ENCODE peak calls at places on chromosomes 12 and 14, in six cellular contexts. One of them, this sample, is unnamed.

GRCh38 chr14:55802986-55803431 is 223.0 kb downstream of the KTN1 start:
- DNase-seq in CD4-positive, CD25-positive, alpha-beta regulatory T cell: no peak
- DNase-seq in NCI-H345: no peak
- DNase-seq in cerebellum: no peak
- DNase-seq in stimulated activated CD4-positive, alpha-beta T cell treated with anti-CD3 and anti-CD28 coated beads, TNF-alpha, amount 100 ng/mL, for 4 hours: no peak
- DNase-seq in T-cell: no peak
- DNase-seq in this sample: no peak

GRCh38 chr12:106291342-106291741 is 11.2 kb upstream of the TCP11L2 start:
- DNase-seq in CD4-positive, CD25-positive, alpha-beta regulatory T cell: no peak
- DNase-seq in NCI-H345: no peak
- DNase-seq in cerebellum: no peak
- DNase-seq in stimulated activated CD4-positive, alpha-beta T cell treated with anti-CD3 and anti-CD28 coated beads, TNF-alpha, amount 100 ng/mL, for 4 hours: no peak
- DNase-seq in T-cell: no peak
- DNase-seq in this sample: no peak

GRCh38 chr12:138898-139534 is 72.4 kb downstream of the IQSEC3 start:
- DNase-seq in CD4-positive, CD25-positive, alpha-beta regulatory T cell: no peak
- DNase-seq in NCI-H345: no peak
- DNase-seq in cerebellum: no peak
- DNase-seq in stimulated activated CD4-positive, alpha-beta T cell treated with anti-CD3 and anti-CD28 coated beads, TNF-alpha, amount 100 ng/mL, for 4 hours: no peak
- DNase-seq in T-cell: no peak
- DNase-seq in this sample: no peak

GRCh38 chr12:5200276-5201087 is 156.8 kb downstream of the KCNA5 start:
- DNase-seq in CD4-positive, CD25-positive, alpha-beta regulatory T cell: no peak
- DNase-seq in NCI-H345: peak
- DNase-seq in cerebellum: peak
- DNase-seq in stimulated activated CD4-positive, alpha-beta T cell treated with anti-CD3 and anti-CD28 coated beads, TNF-alpha, amount 100 ng/mL, for 4 hours: no peak
- DNase-seq in T-cell: no peak
- DNase-seq in this sample: peak

GRCh38 chr12:77973579-77973978 is 142.9 kb downstream of the NAV3 start:
- DNase-seq in CD4-positive, CD25-positive, alpha-beta regulatory T cell: no peak
- DNase-seq in NCI-H345: no peak
- DNase-seq in cerebellum: no peak
- DNase-seq in stimulated activated CD4-positive, alpha-beta T cell treated with anti-CD3 and anti-CD28 coated beads, TNF-alpha, amount 100 ng/mL, for 4 hours: no peak
- DNase-seq in T-cell: no peak
- DNase-seq in this sample: no peak

GRCh38 chr12:109827566-109828550 is 5.3 kb downstream of the TRPV4 start:
- DNase-seq in CD4-positive, CD25-positive, alpha-beta regulatory T cell: no peak
- DNase-seq in NCI-H345: no peak
- DNase-seq in cerebellum: no peak
- DNase-seq in stimulated activated CD4-positive, alpha-beta T cell treated with anti-CD3 and anti-CD28 coated beads, TNF-alpha, amount 100 ng/mL, for 4 hours: no peak
- DNase-seq in T-cell: no peak
- DNase-seq in this sample: no peak

GRCh38 chr12:121295746-121296617 is 527 bp downstream of the CAMKK2 start:
- DNase-seq in CD4-positive, CD25-positive, alpha-beta regulatory T cell: no peak
- DNase-seq in NCI-H345: no peak
- DNase-seq in cerebellum: no peak
- DNase-seq in stimulated activated CD4-positive, alpha-beta T cell treated with anti-CD3 and anti-CD28 coated beads, TNF-alpha, amount 100 ng/mL, for 4 hours: no peak
- DNase-seq in T-cell: no peak
- DNase-seq in this sample: peak

GRCh38 chr12:98741615-98742265 is 96.7 kb downstream of the APAF1 start:
- DNase-seq in CD4-positive, CD25-positive, alpha-beta regulatory T cell: no peak
- DNase-seq in NCI-H345: peak
- DNase-seq in cerebellum: no peak
- DNase-seq in stimulated activated CD4-positive, alpha-beta T cell treated with anti-CD3 and anti-CD28 coated beads, TNF-alpha, amount 100 ng/mL, for 4 hours: no peak
- DNase-seq in T-cell: no peak
- DNase-seq in this sample: peak

GRCh38 chr12:89493650-89494302 is 30.8 kb downstream of the GALNT4 start:
- DNase-seq in CD4-positive, CD25-positive, alpha-beta regulatory T cell: no peak
- DNase-seq in NCI-H345: no peak
- DNase-seq in cerebellum: no peak
- DNase-seq in stimulated activated CD4-positive, alpha-beta T cell treated with anti-CD3 and anti-CD28 coated beads, TNF-alpha, amount 100 ng/mL, for 4 hours: no peak
- DNase-seq in T-cell: no peak
- DNase-seq in this sample: no peak

GRCh38 chr12:127570387-127570786 is 696.6 kb upstream of the TMEM132C start:
- DNase-seq in CD4-positive, CD25-positive, alpha-beta regulatory T cell: no peak
- DNase-seq in NCI-H345: no peak
- DNase-seq in cerebellum: no peak
- DNase-seq in stimulated activated CD4-positive, alpha-beta T cell treated with anti-CD3 and anti-CD28 coated beads, TNF-alpha, amount 100 ng/mL, for 4 hours: no peak
- DNase-seq in T-cell: no peak
- DNase-seq in this sample: no peak

GRCh38 chr12:1915082-1915968 is 3.1 kb downstream of the CACNA2D4 start:
- DNase-seq in CD4-positive, CD25-positive, alpha-beta regulatory T cell: peak
- DNase-seq in NCI-H345: no peak
- DNase-seq in cerebellum: no peak
- DNase-seq in stimulated activated CD4-positive, alpha-beta T cell treated with anti-CD3 and anti-CD28 coated beads, TNF-alpha, amount 100 ng/mL, for 4 hours: no peak
- DNase-seq in T-cell: peak
- DNase-seq in this sample: no peak

GRCh38 chr12:122935318-122935717 is 30.9 kb downstream of the ABCB9 start:
- DNase-seq in CD4-positive, CD25-positive, alpha-beta regulatory T cell: no peak
- DNase-seq in NCI-H345: no peak
- DNase-seq in cerebellum: no peak
- DNase-seq in stimulated activated CD4-positive, alpha-beta T cell treated with anti-CD3 and anti-CD28 coated beads, TNF-alpha, amount 100 ng/mL, for 4 hours: no peak
- DNase-seq in T-cell: no peak
- DNase-seq in this sample: no peak

GRCh38 chr12:5577239-5577638 is 145.3 kb downstream of the NTF3 start:
- DNase-seq in CD4-positive, CD25-positive, alpha-beta regulatory T cell: no peak
- DNase-seq in NCI-H345: no peak
- DNase-seq in cerebellum: no peak
- DNase-seq in stimulated activated CD4-positive, alpha-beta T cell treated with anti-CD3 and anti-CD28 coated beads, TNF-alpha, amount 100 ng/mL, for 4 hours: no peak
- DNase-seq in T-cell: no peak
- DNase-seq in this sample: no peak

GRCh38 chr14:59829469-59829868 is 41.1 kb downstream of the RTN1 start:
- DNase-seq in CD4-positive, CD25-positive, alpha-beta regulatory T cell: no peak
- DNase-seq in NCI-H345: no peak
- DNase-seq in cerebellum: no peak
- DNase-seq in stimulated activated CD4-positive, alpha-beta T cell treated with anti-CD3 and anti-CD28 coated beads, TNF-alpha, amount 100 ng/mL, for 4 hours: no peak
- DNase-seq in T-cell: no peak
- DNase-seq in this sample: no peak

GRCh38 chr12:79973774-79974173 is 38.9 kb upstream of the PPP1R12A start:
- DNase-seq in CD4-positive, CD25-positive, alpha-beta regulatory T cell: no peak
- DNase-seq in NCI-H345: no peak
- DNase-seq in cerebellum: no peak
- DNase-seq in stimulated activated CD4-positive, alpha-beta T cell treated with anti-CD3 and anti-CD28 coated beads, TNF-alpha, amount 100 ng/mL, for 4 hours: no peak
- DNase-seq in T-cell: no peak
- DNase-seq in this sample: no peak

GRCh38 chr14:80388980-80389711 is 177.8 kb upstream of the DIO2 start:
- DNase-seq in CD4-positive, CD25-positive, alpha-beta regulatory T cell: no peak
- DNase-seq in NCI-H345: no peak
- DNase-seq in cerebellum: no peak
- DNase-seq in stimulated activated CD4-positive, alpha-beta T cell treated with anti-CD3 and anti-CD28 coated beads, TNF-alpha, amount 100 ng/mL, for 4 hours: no peak
- DNase-seq in T-cell: no peak
- DNase-seq in this sample: no peak

GRCh38 chr12:89844539-89844938 is 135.9 kb upstream of the ATP2B1 start:
- DNase-seq in CD4-positive, CD25-positive, alpha-beta regulatory T cell: no peak
- DNase-seq in NCI-H345: no peak
- DNase-seq in cerebellum: no peak
- DNase-seq in stimulated activated CD4-positive, alpha-beta T cell treated with anti-CD3 and anti-CD28 coated beads, TNF-alpha, amount 100 ng/mL, for 4 hours: no peak
- DNase-seq in T-cell: no peak
- DNase-seq in this sample: no peak

GRCh38 chr14:95428557-95428956 is 87.9 kb downstream of the SYNE3 start:
- DNase-seq in CD4-positive, CD25-positive, alpha-beta regulatory T cell: no peak
- DNase-seq in NCI-H345: no peak
- DNase-seq in cerebellum: no peak
- DNase-seq in stimulated activated CD4-positive, alpha-beta T cell treated with anti-CD3 and anti-CD28 coated beads, TNF-alpha, amount 100 ng/mL, for 4 hours: no peak
- DNase-seq in T-cell: no peak
- DNase-seq in this sample: no peak

GRCh38 chr14:90696728-90697127 is 119.5 kb downstream of the TTC7B start:
- DNase-seq in CD4-positive, CD25-positive, alpha-beta regulatory T cell: no peak
- DNase-seq in NCI-H345: no peak
- DNase-seq in cerebellum: no peak
- DNase-seq in stimulated activated CD4-positive, alpha-beta T cell treated with anti-CD3 and anti-CD28 coated beads, TNF-alpha, amount 100 ng/mL, for 4 hours: no peak
- DNase-seq in T-cell: no peak
- DNase-seq in this sample: no peak

GRCh38 chr12:3033538-3033865 is 43.7 kb upstream of the TSPAN9 start:
- DNase-seq in CD4-positive, CD25-positive, alpha-beta regulatory T cell: no peak
- DNase-seq in NCI-H345: no peak
- DNase-seq in cerebellum: no peak
- DNase-seq in stimulated activated CD4-positive, alpha-beta T cell treated with anti-CD3 and anti-CD28 coated beads, TNF-alpha, amount 100 ng/mL, for 4 hours: no peak
- DNase-seq in T-cell: no peak
- DNase-seq in this sample: no peak

GRCh38 chr14:58731465-58732330 is 93.9 kb downstream of the DACT1 start:
- DNase-seq in CD4-positive, CD25-positive, alpha-beta regulatory T cell: no peak
- DNase-seq in NCI-H345: no peak
- DNase-seq in cerebellum: no peak
- DNase-seq in stimulated activated CD4-positive, alpha-beta T cell treated with anti-CD3 and anti-CD28 coated beads, TNF-alpha, amount 100 ng/mL, for 4 hours: no peak
- DNase-seq in T-cell: no peak
- DNase-seq in this sample: no peak

GRCh38 chr14:69483765-69484443 is 624 bp upstream of the PLEKHD1 start:
- DNase-seq in CD4-positive, CD25-positive, alpha-beta regulatory T cell: no peak
- DNase-seq in NCI-H345: peak
- DNase-seq in cerebellum: peak
- DNase-seq in stimulated activated CD4-positive, alpha-beta T cell treated with anti-CD3 and anti-CD28 coated beads, TNF-alpha, amount 100 ng/mL, for 4 hours: no peak
- DNase-seq in T-cell: no peak
- DNase-seq in this sample: peak

GRCh38 chr14:51846631-51847488 is 13.6 kb upstream of the GNG2 start:
- DNase-seq in CD4-positive, CD25-positive, alpha-beta regulatory T cell: peak
- DNase-seq in NCI-H345: peak
- DNase-seq in cerebellum: peak
- DNase-seq in stimulated activated CD4-positive, alpha-beta T cell treated with anti-CD3 and anti-CD28 coated beads, TNF-alpha, amount 100 ng/mL, for 4 hours: peak
- DNase-seq in T-cell: peak
- DNase-seq in this sample: peak

GRCh38 chr12:25590021-25590721 is 37.1 kb upstream of the LMNTD1 start:
- DNase-seq in CD4-positive, CD25-positive, alpha-beta regulatory T cell: peak
- DNase-seq in NCI-H345: no peak
- DNase-seq in cerebellum: no peak
- DNase-seq in stimulated activated CD4-positive, alpha-beta T cell treated with anti-CD3 and anti-CD28 coated beads, TNF-alpha, amount 100 ng/mL, for 4 hours: no peak
- DNase-seq in T-cell: peak
- DNase-seq in this sample: no peak

GRCh38 chr12:106249411-106250135 is 1.8 kb upstream of the CKAP4 start:
- DNase-seq in CD4-positive, CD25-positive, alpha-beta regulatory T cell: peak
- DNase-seq in NCI-H345: no peak
- DNase-seq in cerebellum: peak
- DNase-seq in stimulated activated CD4-positive, alpha-beta T cell treated with anti-CD3 and anti-CD28 coated beads, TNF-alpha, amount 100 ng/mL, for 4 hours: no peak
- DNase-seq in T-cell: no peak
- DNase-seq in this sample: no peak

GRCh38 chr14:78848234-78848820 is 678.2 kb downstream of the NRXN3 start:
- DNase-seq in CD4-positive, CD25-positive, alpha-beta regulatory T cell: peak
- DNase-seq in NCI-H345: peak
- DNase-seq in cerebellum: peak
- DNase-seq in stimulated activated CD4-positive, alpha-beta T cell treated with anti-CD3 and anti-CD28 coated beads, TNF-alpha, amount 100 ng/mL, for 4 hours: no peak
- DNase-seq in T-cell: no peak
- DNase-seq in this sample: peak

GRCh38 chr12:47207005-47207717 is 127.4 kb upstream of the AMIGO2 start:
- DNase-seq in CD4-positive, CD25-positive, alpha-beta regulatory T cell: peak
- DNase-seq in NCI-H345: no peak
- DNase-seq in cerebellum: no peak
- DNase-seq in stimulated activated CD4-positive, alpha-beta T cell treated with anti-CD3 and anti-CD28 coated beads, TNF-alpha, amount 100 ng/mL, for 4 hours: no peak
- DNase-seq in T-cell: peak
- DNase-seq in this sample: no peak

GRCh38 chr12:104155711-104156555 is 17.9 kb upstream of the NFYB start:
- DNase-seq in CD4-positive, CD25-positive, alpha-beta regulatory T cell: no peak
- DNase-seq in NCI-H345: no peak
- DNase-seq in cerebellum: no peak
- DNase-seq in stimulated activated CD4-positive, alpha-beta T cell treated with anti-CD3 and anti-CD28 coated beads, TNF-alpha, amount 100 ng/mL, for 4 hours: no peak
- DNase-seq in T-cell: no peak
- DNase-seq in this sample: no peak

GRCh38 chr12:104825408-104825807 is 132.7 kb downstream of the SLC41A2 start:
- DNase-seq in CD4-positive, CD25-positive, alpha-beta regulatory T cell: no peak
- DNase-seq in NCI-H345: no peak
- DNase-seq in cerebellum: no peak
- DNase-seq in stimulated activated CD4-positive, alpha-beta T cell treated with anti-CD3 and anti-CD28 coated beads, TNF-alpha, amount 100 ng/mL, for 4 hours: no peak
- DNase-seq in T-cell: no peak
- DNase-seq in this sample: no peak

GRCh38 chr14:52312872-52313492 is 1.1 kb upstream of the PTGER2 start:
- DNase-seq in CD4-positive, CD25-positive, alpha-beta regulatory T cell: no peak
- DNase-seq in NCI-H345: no peak
- DNase-seq in cerebellum: no peak
- DNase-seq in stimulated activated CD4-positive, alpha-beta T cell treated with anti-CD3 and anti-CD28 coated beads, TNF-alpha, amount 100 ng/mL, for 4 hours: no peak
- DNase-seq in T-cell: no peak
- DNase-seq in this sample: no peak

GRCh38 chr12:6197996-6198395 is 2.2 kb upstream of the CD9 start:
- DNase-seq in CD4-positive, CD25-positive, alpha-beta regulatory T cell: no peak
- DNase-seq in NCI-H345: no peak
- DNase-seq in cerebellum: no peak
- DNase-seq in stimulated activated CD4-positive, alpha-beta T cell treated with anti-CD3 and anti-CD28 coated beads, TNF-alpha, amount 100 ng/mL, for 4 hours: no peak
- DNase-seq in T-cell: no peak
- DNase-seq in this sample: no peak

GRCh38 chr12:5567021-5567744 is 135.3 kb downstream of the NTF3 start:
- DNase-seq in CD4-positive, CD25-positive, alpha-beta regulatory T cell: no peak
- DNase-seq in NCI-H345: peak
- DNase-seq in cerebellum: no peak
- DNase-seq in stimulated activated CD4-positive, alpha-beta T cell treated with anti-CD3 and anti-CD28 coated beads, TNF-alpha, amount 100 ng/mL, for 4 hours: no peak
- DNase-seq in T-cell: no peak
- DNase-seq in this sample: peak

GRCh38 chr12:11787921-11788849 is 138.7 kb downstream of the ETV6 start:
- DNase-seq in CD4-positive, CD25-positive, alpha-beta regulatory T cell: no peak
- DNase-seq in NCI-H345: no peak
- DNase-seq in cerebellum: no peak
- DNase-seq in stimulated activated CD4-positive, alpha-beta T cell treated with anti-CD3 and anti-CD28 coated beads, TNF-alpha, amount 100 ng/mL, for 4 hours: no peak
- DNase-seq in T-cell: no peak
- DNase-seq in this sample: no peak

GRCh38 chr14:98168196-98168985 is 1103.6 kb downstream of the BCL11B start:
- DNase-seq in CD4-positive, CD25-positive, alpha-beta regulatory T cell: no peak
- DNase-seq in NCI-H345: no peak
- DNase-seq in cerebellum: no peak
- DNase-seq in stimulated activated CD4-positive, alpha-beta T cell treated with anti-CD3 and anti-CD28 coated beads, TNF-alpha, amount 100 ng/mL, for 4 hours: no peak
- DNase-seq in T-cell: no peak
- DNase-seq in this sample: no peak

GRCh38 chr12:3119745-3120660 is 42.8 kb downstream of the TSPAN9 start:
- DNase-seq in CD4-positive, CD25-positive, alpha-beta regulatory T cell: no peak
- DNase-seq in NCI-H345: no peak
- DNase-seq in cerebellum: no peak
- DNase-seq in stimulated activated CD4-positive, alpha-beta T cell treated with anti-CD3 and anti-CD28 coated beads, TNF-alpha, amount 100 ng/mL, for 4 hours: no peak
- DNase-seq in T-cell: no peak
- DNase-seq in this sample: no peak

GRCh38 chr14:95741051-95741490 is 27.1 kb upstream of the TCL1A start:
- DNase-seq in CD4-positive, CD25-positive, alpha-beta regulatory T cell: no peak
- DNase-seq in NCI-H345: peak
- DNase-seq in cerebellum: no peak
- DNase-seq in stimulated activated CD4-positive, alpha-beta T cell treated with anti-CD3 and anti-CD28 coated beads, TNF-alpha, amount 100 ng/mL, for 4 hours: no peak
- DNase-seq in T-cell: no peak
- DNase-seq in this sample: peak

GRCh38 chr12:52202361-52203078 is 10.7 kb upstream of the KRT80 start:
- DNase-seq in CD4-positive, CD25-positive, alpha-beta regulatory T cell: no peak
- DNase-seq in NCI-H345: peak
- DNase-seq in cerebellum: no peak
- DNase-seq in stimulated activated CD4-positive, alpha-beta T cell treated with anti-CD3 and anti-CD28 coated beads, TNF-alpha, amount 100 ng/mL, for 4 hours: no peak
- DNase-seq in T-cell: no peak
- DNase-seq in this sample: peak

GRCh38 chr12:84172823-84173424 is 739.7 kb downstream of the SLC6A15 start:
- DNase-seq in CD4-positive, CD25-positive, alpha-beta regulatory T cell: no peak
- DNase-seq in NCI-H345: no peak
- DNase-seq in cerebellum: no peak
- DNase-seq in stimulated activated CD4-positive, alpha-beta T cell treated with anti-CD3 and anti-CD28 coated beads, TNF-alpha, amount 100 ng/mL, for 4 hours: no peak
- DNase-seq in T-cell: no peak
- DNase-seq in this sample: no peak

GRCh38 chr12:46875095-46875494 is 49.3 kb upstream of the SLC38A4 start:
- DNase-seq in CD4-positive, CD25-positive, alpha-beta regulatory T cell: no peak
- DNase-seq in NCI-H345: no peak
- DNase-seq in cerebellum: no peak
- DNase-seq in stimulated activated CD4-positive, alpha-beta T cell treated with anti-CD3 and anti-CD28 coated beads, TNF-alpha, amount 100 ng/mL, for 4 hours: no peak
- DNase-seq in T-cell: no peak
- DNase-seq in this sample: no peak

GRCh38 chr12:93184664-93185368 is 192.9 kb upstream of the NUDT4 start:
- DNase-seq in CD4-positive, CD25-positive, alpha-beta regulatory T cell: no peak
- DNase-seq in NCI-H345: no peak
- DNase-seq in cerebellum: no peak
- DNase-seq in stimulated activated CD4-positive, alpha-beta T cell treated with anti-CD3 and anti-CD28 coated beads, TNF-alpha, amount 100 ng/mL, for 4 hours: no peak
- DNase-seq in T-cell: no peak
- DNase-seq in this sample: no peak